ENCODE peak calls at places on chromosome 11, in seven cellular contexts. One of them, this sample, is unnamed.

GRCh38 chr11:117143390-117143789 is 697 bp upstream of the PAFAH1B2 start:
- DNase-seq in NCI-H526: peak
- DNase-seq in NCI-H2081 treated with DMSO at 0.1 percent for 48 hours: no peak
- DNase-seq in NB4: peak
- DNase-seq in GOT3: no peak
- DNase-seq in IMR-90: peak
- DNase-seq in MCF 10A: peak
- DNase-seq in this sample: peak

GRCh38 chr11:65981101-65981740 is 19.7 kb downstream of the SART1 start:
- DNase-seq in NCI-H526: no peak
- DNase-seq in NCI-H2081 treated with DMSO at 0.1 percent for 48 hours: no peak
- DNase-seq in NB4: no peak
- DNase-seq in GOT3: no peak
- DNase-seq in IMR-90: no peak
- DNase-seq in MCF 10A: no peak
- DNase-seq in this sample: no peak

GRCh38 chr11:17822021-17822781 is 87.6 kb downstream of the KCNC1 start:
- DNase-seq in NCI-H526: no peak
- DNase-seq in NCI-H2081 treated with DMSO at 0.1 percent for 48 hours: no peak
- DNase-seq in NB4: no peak
- DNase-seq in GOT3: no peak
- DNase-seq in IMR-90: peak
- DNase-seq in MCF 10A: peak
- DNase-seq in this sample: peak

GRCh38 chr11:3611976-3612678 is 29.7 kb downstream of the ART5 start:
- DNase-seq in NCI-H526: no peak
- DNase-seq in NCI-H2081 treated with DMSO at 0.1 percent for 48 hours: no peak
- DNase-seq in NB4: no peak
- DNase-seq in GOT3: no peak
- DNase-seq in IMR-90: no peak
- DNase-seq in MCF 10A: no peak
- DNase-seq in this sample: no peak

GRCh38 chr11:12715941-12716340 is 41.7 kb downstream of the TEAD1 start:
- DNase-seq in NCI-H526: no peak
- DNase-seq in NCI-H2081 treated with DMSO at 0.1 percent for 48 hours: no peak
- DNase-seq in NB4: no peak
- DNase-seq in GOT3: no peak
- DNase-seq in IMR-90: no peak
- DNase-seq in MCF 10A: no peak
- DNase-seq in this sample: no peak

GRCh38 chr11:20105427-20105826 is 54.8 kb downstream of the DBX1 start:
- DNase-seq in NCI-H526: no peak
- DNase-seq in NCI-H2081 treated with DMSO at 0.1 percent for 48 hours: no peak
- DNase-seq in NB4: no peak
- DNase-seq in GOT3: no peak
- DNase-seq in IMR-90: no peak
- DNase-seq in MCF 10A: no peak
- DNase-seq in this sample: no peak

GRCh38 chr11:10618490-10618889 is 50.0 kb upstream of the LYVE1 start:
- DNase-seq in NCI-H526: no peak
- DNase-seq in NCI-H2081 treated with DMSO at 0.1 percent for 48 hours: no peak
- DNase-seq in NB4: no peak
- DNase-seq in GOT3: no peak
- DNase-seq in IMR-90: no peak
- DNase-seq in MCF 10A: no peak
- DNase-seq in this sample: no peak

GRCh38 chr11:96139692-96140091 is 203.3 kb downstream of the MAML2 start:
- DNase-seq in NCI-H526: no peak
- DNase-seq in NCI-H2081 treated with DMSO at 0.1 percent for 48 hours: no peak
- DNase-seq in NB4: no peak
- DNase-seq in GOT3: no peak
- DNase-seq in IMR-90: no peak
- DNase-seq in MCF 10A: no peak
- DNase-seq in this sample: no peak

GRCh38 chr11:125394306-125394705 is 101.8 kb downstream of the FEZ1 start:
- DNase-seq in NCI-H526: no peak
- DNase-seq in NCI-H2081 treated with DMSO at 0.1 percent for 48 hours: no peak
- DNase-seq in NB4: no peak
- DNase-seq in GOT3: no peak
- DNase-seq in IMR-90: no peak
- DNase-seq in MCF 10A: no peak
- DNase-seq in this sample: no peak

GRCh38 chr11:23564370-23564769 is 704.1 kb upstream of the CCDC179 start:
- DNase-seq in NCI-H526: no peak
- DNase-seq in NCI-H2081 treated with DMSO at 0.1 percent for 48 hours: peak
- DNase-seq in NB4: no peak
- DNase-seq in GOT3: no peak
- DNase-seq in IMR-90: no peak
- DNase-seq in MCF 10A: no peak
- DNase-seq in this sample: no peak

GRCh38 chr11:102111787-102112653 is 1.8 kb downstream of the YAP1 start:
- DNase-seq in NCI-H526: no peak
- DNase-seq in NCI-H2081 treated with DMSO at 0.1 percent for 48 hours: no peak
- DNase-seq in NB4: peak
- DNase-seq in GOT3: no peak
- DNase-seq in IMR-90: peak
- DNase-seq in MCF 10A: peak
- DNase-seq in this sample: peak

GRCh38 chr11:59918987-59919589 is 19.1 kb upstream of the OOSP1 start:
- DNase-seq in NCI-H526: peak
- DNase-seq in NCI-H2081 treated with DMSO at 0.1 percent for 48 hours: no peak
- DNase-seq in NB4: peak
- DNase-seq in GOT3: no peak
- DNase-seq in IMR-90: peak
- DNase-seq in MCF 10A: peak
- DNase-seq in this sample: peak

GRCh38 chr11:71395010-71395560 is 53.1 kb downstream of the DHCR7 start:
- DNase-seq in NCI-H526: no peak
- DNase-seq in NCI-H2081 treated with DMSO at 0.1 percent for 48 hours: no peak
- DNase-seq in NB4: no peak
- DNase-seq in GOT3: no peak
- DNase-seq in IMR-90: no peak
- DNase-seq in MCF 10A: no peak
- DNase-seq in this sample: no peak

This sample was measured in mesenchymal stem cell.